ENCODE peak calls at places on chromosomes 3 and 15, in six cellular contexts. J is mammary epithelial cell; T is GM23338; K is HFFc6; F is CD4-positive, alpha-beta T cell; V is OCI-LY7. D is an unnamed sample.

GRCh38 chr15:47374222-47374621 is 343.1 kb upstream of the SEMA6D start:
- DNase-seq in K (peak), J (peak), V (no peak), F (no peak), T (peak), D (peak)

GRCh38 chr3:122092460-122093165 is 37.5 kb downstream of the CD86 start:
- DNase-seq in F (peak), J (peak), V (peak), T (peak), K (peak), D (peak)

GRCh38 chr3:190038050-190038631 is 82.6 kb downstream of the P3H2 start:
- DNase-seq in K (peak), J (peak), F (no peak), V (no peak), T (no peak), D (peak)

GRCh38 chr15:52252781-52253180 is 42.8 kb downstream of the MYO5C start:
- DNase-seq in F (no peak), J (peak), V (no peak), T (no peak), K (peak), D (peak)

GRCh38 chr3:124409650-124410275 is 320.5 kb upstream of the UMPS start:
- DNase-seq in V (no peak), K (no peak), J (peak), T (peak), F (no peak), D (peak)

GRCh38 chr3:18111702-18112311 is 313.3 kb downstream of the SATB1 start:
- DNase-seq in F (no peak), T (peak), J (peak), V (peak), K (no peak), D (peak)

GRCh38 chr3:47428585-47429145 is 47.1 kb downstream of the SCAP start:
- DNase-seq in V (no peak), J (no peak), K (no peak), T (no peak), F (no peak), D (no peak)

GRCh38 chr3:126049289-126050049 is 34.5 kb downstream of the SLC41A3 start:
- DNase-seq in V (no peak), T (no peak), F (no peak), J (no peak), K (no peak), D (no peak)

GRCh38 chr3:184710870-184711365 is 946 bp downstream of the MAGEF1 start:
- DNase-seq in J (no peak), F (no peak), T (no peak), K (no peak), V (peak), D (no peak)

GRCh38 chr3:46186856-46187700 is 21.0 kb downstream of the CCR1 start:
- DNase-seq in K (no peak), T (no peak), V (peak), J (no peak), F (no peak), D (no peak)

GRCh38 chr3:60742606-60743145 is 508.6 kb downstream of the FHIT start:
- DNase-seq in F (no peak), K (peak), T (peak), V (no peak), J (peak), D (peak)

GRCh38 chr3:12356996-12357395 is 68.1 kb downstream of the PPARG start:
- DNase-seq in K (no peak), T (no peak), V (no peak), F (no peak), J (no peak), D (no peak)

GRCh38 chr3:134337511-134338200 is 36.6 kb downstream of the AMOTL2 start:
- DNase-seq in J (no peak), K (no peak), V (no peak), T (no peak), F (no peak), D (no peak)

GRCh38 chr3:188153949-188154757 is at the start of gene LPP:
- DNase-seq in V (peak), J (peak), T (peak), K (peak), F (peak), D (peak)

GRCh38 chr3:172182797-172183196 is 143.4 kb downstream of the FNDC3B start:
- DNase-seq in K (no peak), J (peak), T (no peak), F (no peak), V (no peak), D (no peak)

GRCh38 chr3:127902486-127902885 is 12.5 kb upstream of the KBTBD12 start:
- DNase-seq in T (no peak), V (no peak), J (no peak), K (no peak), F (no peak), D (no peak)

GRCh38 chr15:67520976-67521769 is at the start of gene C15orf61:
- DNase-seq in K (peak), J (peak), F (peak), V (peak), T (peak), D (peak)

GRCh38 chr3:77449459-77449858 is 409.6 kb downstream of the ROBO2 start:
- DNase-seq in K (no peak), J (no peak), V (no peak), F (no peak), T (no peak), D (no peak)

GRCh38 chr3:127493924-127494646 is 96.4 kb downstream of the TPRA1 start:
- DNase-seq in K (no peak), V (no peak), F (no peak), J (no peak), T (peak), D (no peak)

GRCh38 chr3:174308761-174309160 is 550.4 kb upstream of the NAALADL2 start:
- DNase-seq in K (no peak), J (no peak), F (no peak), V (no peak), T (no peak), D (no peak)

GRCh38 chr3:147120029-147120428 is 286.3 kb downstream of the ZIC4 start:
- DNase-seq in V (no peak), K (peak), T (peak), J (no peak), F (no peak), D (peak)

GRCh38 chr15:34335176-34335575 is 2.4 kb downstream of the SLC12A6 start:
- DNase-seq in J (peak), K (no peak), V (no peak), F (no peak), T (no peak), D (no peak)

GRCh38 chr3:106610362-106610997 is 741.7 kb upstream of the CBLB start:
- DNase-seq in K (peak), V (no peak), F (no peak), T (no peak), J (peak), D (peak)

GRCh38 chr3:134092231-134092701 is 62.5 kb upstream of the SLCO2A1 start:
- DNase-seq in V (no peak), K (no peak), T (no peak), F (no peak), J (no peak), D (no peak)

GRCh38 chr3:104521606-104522336 is 844.9 kb upstream of the ALCAM start:
- DNase-seq in F (no peak), V (peak), K (no peak), T (no peak), J (peak), D (no peak)

GRCh38 chr15:55270301-55270700 is 19.3 kb downstream of the RAB27A start:
- DNase-seq in T (no peak), F (no peak), J (no peak), K (no peak), V (no peak), D (peak)

GRCh38 chr3:38137615-38138346 is 680 bp upstream of the MYD88 start:
- DNase-seq in K (no peak), F (no peak), V (peak), J (no peak), T (peak), D (no peak)

GRCh38 chr3:38139191-38139590 is 730 bp downstream of the MYD88 start:
- DNase-seq in V (no peak), T (no peak), K (no peak), J (no peak), F (no peak), D (no peak)

GRCh38 chr3:38136272-38136806 is 588 bp downstream of the ACAA1 start:
- DNase-seq in F (no peak), K (no peak), V (peak), J (peak), T (peak), D (peak)

GRCh38 chr3:38138347-38139190 is at the start of gene MYD88:
- DNase-seq in K (peak), J (peak), T (peak), V (peak), F (peak), D (peak)

DNA sequence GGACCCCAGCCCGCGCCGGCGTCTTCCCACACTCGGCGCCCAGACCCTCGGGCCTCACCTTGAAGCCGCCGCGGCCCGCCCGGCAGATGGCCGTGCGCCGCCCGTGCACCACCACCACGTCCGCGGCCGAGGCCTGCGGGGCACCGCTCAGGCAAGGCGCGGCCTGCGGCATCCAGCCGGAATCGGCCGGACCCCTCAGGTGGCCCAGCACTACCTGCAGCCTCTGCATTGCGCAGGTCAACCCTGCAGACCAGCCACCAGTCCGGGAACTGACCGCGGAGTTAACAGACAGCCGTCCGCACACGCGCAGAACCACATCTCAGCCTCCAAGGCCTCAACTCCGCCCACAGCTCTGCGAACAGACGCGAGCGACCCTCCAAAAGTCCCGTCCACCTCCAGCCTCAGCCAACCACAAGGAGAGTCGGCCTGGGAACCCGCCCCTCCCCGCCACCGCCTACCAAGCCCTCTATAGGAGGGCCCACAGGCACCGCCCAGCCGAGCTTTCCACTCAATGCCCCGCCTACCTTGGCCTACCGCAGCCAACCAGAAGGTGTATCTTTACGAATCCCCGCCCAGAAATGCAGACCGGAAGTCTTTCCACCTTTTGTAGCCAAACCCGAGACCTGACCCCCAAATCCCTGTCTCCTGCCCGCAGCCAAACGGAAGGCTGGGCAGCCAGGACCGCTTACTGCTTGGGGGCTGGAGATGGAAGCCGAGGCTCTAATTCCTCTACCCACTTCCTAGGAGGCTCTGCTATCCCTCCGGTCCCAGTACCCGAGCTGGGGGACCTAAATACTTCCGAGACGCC is at the start of gene ACAA1:
- DNase-seq in J (peak), T (peak), F (peak), V (peak), K (peak), D (peak)
- TF ChIP-seq CTCF in J (peak), T (no peak), F (no peak), V (no peak), K (no peak), D (no peak)

GRCh38 chr15:49881433-49881832 is 237.6 kb downstream of the ATP8B4 start:
- DNase-seq in F (no peak), J (no peak), V (no peak), K (no peak), T (no peak), D (no peak)

GRCh38 chr15:49875392-49875791 is 243.6 kb downstream of the ATP8B4 start:
- DNase-seq in K (no peak), V (peak), F (no peak), T (peak), J (peak), D (no peak)

GRCh38 chr15:49877871-49878511 is 241.0 kb downstream of the ATP8B4 start:
- DNase-seq in J (no peak), F (no peak), V (no peak), T (no peak), K (no peak), D (peak)

GRCh38 chr15:49877117-49877860 is 241.7 kb downstream of the ATP8B4 start:
- DNase-seq in V (no peak), K (no peak), T (peak), F (no peak), J (no peak), D (peak)

GRCh38 chr15:49876401-49877038 is 242.5 kb downstream of the ATP8B4 start:
- DNase-seq in K (no peak), V (no peak), F (no peak), J (peak), T (peak), D (no peak)
- TF ChIP-seq CTCF in K (no peak), V (peak), F (no peak), J (peak), T (peak), D (peak)

GRCh38 chr3:6791161-6791560 is 69.8 kb upstream of the GRM7 start:
- DNase-seq in V (no peak), J (no peak), T (no peak), K (no peak), F (no peak), D (no peak)
- TF ChIP-seq CTCF in V (peak), J (peak), T (no peak), K (no peak), F (no peak), D (no peak)

DNA sequence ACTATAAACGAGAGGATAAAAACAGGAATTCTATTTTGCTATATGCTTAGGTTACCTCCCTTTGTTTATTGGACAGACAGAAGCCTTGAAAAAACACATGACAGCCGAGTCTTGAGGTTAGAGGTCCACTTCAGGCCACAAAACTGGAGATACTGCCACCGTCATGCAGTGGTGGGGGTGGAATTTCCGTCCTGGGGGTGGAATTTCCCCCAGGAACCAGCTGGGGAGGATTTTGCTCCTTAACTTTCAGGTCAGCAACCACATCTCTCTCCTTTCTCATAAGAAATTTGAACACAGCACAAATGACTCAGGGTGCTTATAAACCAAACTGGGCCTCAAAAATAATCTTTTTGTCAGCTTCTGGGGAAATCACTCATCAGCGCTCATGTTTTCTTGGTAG is 545.8 kb upstream of the ADAMTS9 start:
- DNase-seq in F (no peak), J (peak), V (no peak), K (no peak), T (no peak), D (no peak)
- TF ChIP-seq CTCF in F (no peak), J (no peak), V (no peak), K (no peak), T (no peak), D (no peak)

GRCh38 chr3:100331660-100332059 is 2.9 kb upstream of the NIT2 start:
- DNase-seq in T (no peak), J (no peak), F (no peak), V (no peak), K (no peak), D (no peak)

GRCh38 chr3:100333051-100333450 is 1.5 kb upstream of the NIT2 start:
- DNase-seq in J (no peak), K (no peak), F (no peak), V (no peak), T (no peak), D (no peak)

GRCh38 chr3:100335137-100335833 is 728 bp downstream of the NIT2 start:
- DNase-seq in F (peak), T (peak), K (no peak), J (peak), V (peak), D (no peak)

GRCh38 chr3:100333970-100334339 is 602 bp upstream of the NIT2 start:
- DNase-seq in T (no peak), F (no peak), K (no peak), V (no peak), J (no peak), D (no peak)

DNA sequence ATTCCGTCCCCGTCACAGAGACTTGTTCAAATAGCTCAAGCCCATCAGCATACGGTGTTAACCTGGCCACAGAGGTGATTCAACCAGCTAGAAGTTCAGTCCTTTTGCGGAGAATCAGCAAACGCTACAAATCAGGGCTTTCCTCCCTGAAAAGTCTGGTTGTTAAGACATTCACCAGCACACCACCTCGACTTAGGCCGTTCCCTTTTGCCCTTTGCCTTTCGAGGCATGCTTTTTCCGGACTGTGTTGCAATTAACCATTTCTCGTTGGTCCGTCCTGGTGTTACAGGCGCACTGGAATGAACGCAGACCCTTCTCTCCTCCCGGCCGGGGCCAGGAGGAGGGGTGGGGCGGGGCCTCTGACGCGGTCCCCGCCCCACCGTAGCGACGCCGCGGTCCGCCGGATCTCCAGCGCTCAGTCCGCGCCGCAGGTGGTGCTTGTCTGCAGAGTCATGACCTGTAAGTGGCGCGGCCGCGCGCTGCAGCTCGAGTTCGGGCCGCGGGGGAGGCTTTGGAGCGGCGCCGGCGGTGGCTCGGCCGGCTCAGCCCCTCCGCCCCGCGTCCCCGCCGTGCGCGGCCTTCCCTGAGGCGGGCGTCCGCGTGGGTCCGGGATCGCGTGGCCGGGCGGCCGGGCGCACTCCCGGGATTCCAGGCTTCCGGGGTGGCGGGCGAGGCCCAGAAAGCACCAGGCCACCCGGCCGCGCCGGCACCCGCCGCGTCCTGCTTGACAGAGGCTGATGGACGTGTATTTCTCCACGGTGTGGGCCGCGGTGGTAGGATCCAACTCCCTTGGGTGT is at the start of gene NIT2:
- DNase-seq in K (peak), F (peak), T (peak), V (peak), J (peak), D (peak)
- TF ChIP-seq CTCF in K (no peak), F (no peak), T (no peak), V (no peak), J (no peak), D (no peak)

D was measured in AG10803.